ENCODE peak calls at places on chromosomes 16 and 17, in eight cellular contexts. C is suprapubic skin; J is CD8-positive, alpha-beta memory T cell; M is effector memory CD4-positive, alpha-beta T cell; A is right lobe of liver; N is PC-3; E is heart left ventricle; P is esophagus squamous epithelium. X is an unnamed sample. For H3K27me3, the result is how much of the 10 kb centered on the place peaks cover.

GRCh38 chr16:68645494-68646388 is 631 bp downstream of the CDH3 start:
- DNase-seq in C (no peak), J (no peak), M (no peak), A (no peak), N (no peak), E (no peak), P (no peak), X (no peak)

GRCh38 chr16:1775846-1776671 is 3.1 kb upstream of the MRPS34 start:
- DNase-seq in C (no peak), J (no peak), M (no peak), A (peak), N (no peak), E (no peak), P (no peak), X (no peak)

GRCh38 chr17:6729531-6729930 is 16.4 kb upstream of the SLC13A5 start:
- DNase-seq in C (no peak), J (no peak), M (no peak), A (no peak), N (no peak), E (no peak), P (no peak), X (no peak)

GRCh38 chr17:45022655-45023339 is 28.6 kb downstream of the DCAKD start:
- DNase-seq in C (no peak), J (no peak), M (no peak), A (no peak), N (no peak), E (no peak), P (no peak), X (no peak)

GRCh38 chr16:46673320-46674013 is 15.5 kb downstream of the VPS35 start:
- DNase-seq in C (no peak), J (peak), M (peak), A (peak), N (peak), E (peak), P (no peak), X (no peak)

GRCh38 chr16:88639231-88640038 is 1.1 kb downstream of the IL17C start:
- DNase-seq in C (no peak), J (no peak), M (no peak), A (no peak), N (no peak), E (no peak), P (no peak), X (no peak)

GRCh38 chr17:73646409-73647305 is 2.4 kb upstream of the SDK2 start:
- DNase-seq in C (peak), J (peak), M (no peak), A (peak), N (no peak), E (no peak), P (no peak), X (no peak)

GRCh38 chr16:84647830-84648594 is at the start of gene KLHL36:
- DNase-seq in C (no peak), J (peak), M (peak), A (peak), N (peak), E (peak), P (no peak), X (peak)

GRCh38 chr17:12365805-12366204 is 299.9 kb upstream of the MYOCD start:
- DNase-seq in C (no peak), J (no peak), M (no peak), A (no peak), N (no peak), E (peak), P (no peak), X (peak)

GRCh38 chr16:8689686-8690085 is 15.3 kb downstream of the ABAT start:
- DNase-seq in C (no peak), J (no peak), M (no peak), A (no peak), N (no peak), E (no peak), P (no peak), X (no peak)

GRCh38 chr17:13647551-13647950 is 45.8 kb upstream of the HS3ST3A1 start:
- DNase-seq in C (no peak), J (no peak), M (no peak), A (no peak), N (no peak), E (no peak), P (no peak), X (no peak)

GRCh38 chr16:47143677-47144558 is at the start of gene NETO2:
- DNase-seq in C (no peak), J (peak), M (peak), A (peak), N (peak), E (peak), P (no peak), X (peak)

GRCh38 chr17:4903051-4903818 is at the start of gene CHRNE:
- DNase-seq in C (peak), J (peak), M (peak), A (peak), N (peak), E (peak), P (no peak), X (no peak)

GRCh38 chr16:81275064-81275532 is 36.6 kb downstream of the BCO1 start:
- DNase-seq in C (no peak), J (no peak), M (no peak), A (no peak), N (no peak), E (no peak), P (no peak), X (no peak)

GRCh38 chr16:2942045-2942444 is 22.0 kb upstream of the KREMEN2 start:
- DNase-seq in C (no peak), J (no peak), M (no peak), A (no peak), N (no peak), E (no peak), P (no peak), X (no peak)

GRCh38 chr17:17940451-17940911 is 31.7 kb downstream of the TOM1L2 start:
- DNase-seq in C (no peak), J (no peak), M (no peak), A (no peak), N (peak), E (no peak), P (no peak), X (no peak)

GRCh38 chr16:73298562-73298961 is 250.6 kb upstream of the ZFHX3 start:
- DNase-seq in C (no peak), J (no peak), M (no peak), A (no peak), N (no peak), E (no peak), P (no peak), X (no peak)

GRCh38 chr16:82011199-82011641 is at the start of gene SDR42E1:
- DNase-seq in C (no peak), J (peak), M (peak), A (peak), N (no peak), E (no peak), P (peak), X (no peak)

GRCh38 chr16:4056161-4057105 is 59.8 kb downstream of the ADCY9 start:
- DNase-seq in C (peak), J (no peak), M (no peak), A (peak), N (peak), E (no peak), P (no peak), X (no peak)

GRCh38 chr17:80688994-80689635 is 144.5 kb downstream of the RPTOR start:
- DNase-seq in C (no peak), J (no peak), M (no peak), A (no peak), N (no peak), E (no peak), P (no peak), X (no peak)

GRCh38 chr17:14395255-14395654 is 94.4 kb downstream of the HS3ST3B1 start:
- DNase-seq in C (no peak), J (no peak), M (no peak), A (no peak), N (no peak), E (no peak), P (no peak), X (no peak)

GRCh38 chr17:76736349-76737081 is 616 bp downstream of the SRSF2 start:
- DNase-seq in C (peak), J (peak), M (peak), A (peak), N (no peak), E (peak), P (no peak), X (peak)

GRCh38 chr16:4358831-4359561 is 7.9 kb upstream of the PAM16 start:
- DNase-seq in C (no peak), J (peak), M (peak), A (peak), N (peak), E (peak), P (no peak), X (no peak)

GRCh38 chr16:50576403-50577113 is 28.4 kb downstream of the NKD1 start:
- DNase-seq in C (no peak), J (no peak), M (no peak), A (no peak), N (no peak), E (no peak), P (no peak), X (peak)

GRCh38 chr17:68085751-68086445 is 50.4 kb downstream of the KPNA2 start:
- DNase-seq in C (no peak), J (no peak), M (no peak), A (no peak), N (no peak), E (no peak), P (no peak), X (no peak)

GRCh38 chr17:29048440-29049360 is 5.8 kb downstream of the PIPOX start:
- DNase-seq in C (no peak), J (no peak), M (no peak), A (no peak), N (no peak), E (no peak), P (no peak), X (no peak)

GRCh38 chr17:1481736-1482135 is 10.8 kb downstream of the MYO1C start:
- DNase-seq in C (no peak), J (no peak), M (no peak), A (no peak), N (no peak), E (no peak), P (no peak), X (no peak)

GRCh38 chr16:2152695-2153506 is 2.7 kb upstream of the TRAF7 start:
- DNase-seq in C (peak), J (no peak), M (no peak), A (peak), N (peak), E (no peak), P (no peak), X (no peak)

GRCh38 chr17:66275651-66276050 is 26.8 kb upstream of the PRKCA start:
- DNase-seq in C (no peak), J (no peak), M (no peak), A (no peak), N (peak), E (no peak), P (no peak), X (no peak)

GRCh38 chr16:21167360-21167759 is 8.9 kb downstream of the LDAF1 start:
- DNase-seq in C (no peak), J (no peak), M (no peak), A (no peak), N (peak), E (no peak), P (no peak), X (no peak)

GRCh38 chr16:72961115-72961832 is 86.7 kb downstream of the ZFHX3 start:
- DNase-seq in C (no peak), J (no peak), M (no peak), A (no peak), N (peak), E (no peak), P (no peak), X (no peak)

GRCh38 chr17:78726471-78727010 is 55.5 kb downstream of the CYTH1 start:
- DNase-seq in C (no peak), J (no peak), M (no peak), A (no peak), N (no peak), E (no peak), P (no peak), X (no peak)

GRCh38 chr16:69127966-69128510 is 4.3 kb downstream of the CHTF8 start:
- DNase-seq in C (peak), J (no peak), M (no peak), A (peak), N (no peak), E (no peak), P (no peak), X (no peak)

GRCh38 chr17:82372591-82373452 is 1.3 kb downstream of the UTS2R start:
- DNase-seq in C (no peak), J (no peak), M (no peak), A (no peak), N (no peak), E (no peak), P (no peak), X (no peak)

GRCh38 chr17:82373731-82374625 is 2.4 kb downstream of the UTS2R start:
- DNase-seq in C (no peak), J (no peak), M (no peak), A (no peak), N (no peak), E (peak), P (no peak), X (no peak)

GRCh38 chr17:82370471-82371332 is 863 bp upstream of the UTS2R start:
- DNase-seq in C (no peak), J (no peak), M (no peak), A (no peak), N (peak), E (no peak), P (no peak), X (no peak)

GRCh38 chr17:82371333-82372062 is at the start of gene UTS2R:
- DNase-seq in C (no peak), J (no peak), M (no peak), A (no peak), N (no peak), E (no peak), P (no peak), X (no peak)

GRCh38 chr17:82372063-82372590 is 562 bp downstream of the UTS2R start:
- DNase-seq in C (no peak), J (no peak), M (no peak), A (no peak), N (no peak), E (no peak), P (no peak), X (no peak)
- H3K27me3 ChIP-seq in C (half or more), J (under half), M (under half), A (under half), N (under half), E (under half), P (under half), X (under half)

DNA sequence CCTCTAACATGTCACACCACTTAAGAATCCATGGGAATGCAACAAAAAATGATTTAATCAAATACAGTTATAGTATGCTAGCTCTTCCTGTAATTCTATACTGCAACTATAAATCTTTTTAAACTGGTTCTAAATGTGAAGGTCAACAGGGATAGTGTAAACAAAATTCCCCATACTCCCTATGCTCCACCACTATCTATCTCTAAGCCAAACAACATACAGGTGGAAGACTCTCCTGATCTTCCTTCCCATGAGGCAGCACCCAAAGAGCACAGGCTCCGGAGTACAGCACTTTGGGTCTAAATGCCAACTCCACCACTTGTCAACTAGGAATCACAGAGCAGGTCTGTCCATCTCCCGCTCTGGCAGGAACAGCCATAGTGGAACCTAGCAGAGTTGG is 4.3 kb downstream of the XPO6 start:
- DNase-seq in C (no peak), J (no peak), M (no peak), A (no peak), N (no peak), E (no peak), P (no peak), X (no peak)
- H3K4me3 ChIP-seq in C (no peak), J (no peak), M (no peak), A (no peak), N (no peak), E (no peak), P (no peak), X (no peak)

GRCh38 chr16:86195863-86196630 is 297.1 kb downstream of the IRF8 start:
- DNase-seq in C (peak), J (no peak), M (no peak), A (no peak), N (no peak), E (no peak), P (no peak), X (no peak)
- H3K27me3 ChIP-seq in C (half or more), J (under half), M (under half), A (under half), N (half or more), E (under half), P (under half), X (under half)

DNA sequence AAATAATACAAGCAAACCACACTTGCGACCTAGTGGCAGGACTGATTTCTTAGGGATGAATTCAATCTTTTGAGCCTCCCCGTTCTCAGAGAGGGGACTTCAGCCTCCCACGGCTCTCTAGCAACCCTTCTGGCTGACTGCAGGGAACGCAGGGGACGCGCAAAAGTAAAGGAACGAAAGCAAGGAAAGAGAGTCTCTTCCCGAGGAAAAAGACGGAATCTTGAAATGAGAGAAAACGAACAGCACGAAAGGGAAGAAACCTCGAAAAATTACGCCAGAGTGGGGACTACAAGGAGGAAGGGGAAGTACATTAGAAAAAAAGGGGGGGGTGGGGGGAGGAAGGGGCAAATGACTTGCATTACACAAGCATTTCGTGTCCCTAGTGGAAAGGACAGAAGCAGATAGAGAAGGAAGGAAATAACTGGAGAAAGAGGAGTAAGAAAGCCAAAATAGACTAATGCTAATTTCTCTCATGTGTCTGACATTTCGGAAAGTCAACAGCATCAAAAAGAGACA is 1.2 kb downstream of the GRB2 start:
- DNase-seq in C (no peak), J (peak), M (peak), A (peak), N (peak), E (peak), P (no peak), X (peak)
- H3K4me3 ChIP-seq in C (peak), J (peak), M (peak), A (peak), N (peak), E (peak), P (peak), X (peak)

X was measured in aorta.